ENCODE peak calls at places on chromosome 5, in five cellular contexts. Q is mesenchymal stem cell, Y is IMR-90, L is neuronal stem cell, N is H9. O is an unnamed sample.

GRCh38 chr5:96838483-96839395 is 31.0 kb upstream of the ERAP1 start:
- DNase-seq in Y (no peak), N (no peak), L (no peak), Q (no peak), O (no peak)

GRCh38 chr5:172133359-172134029 is 54.5 kb downstream of the STK10 start:
- DNase-seq in Y (peak), N (no peak), Q (peak), L (no peak), O (peak)

GRCh38 chr5:93299596-93300308 is 281.3 kb downstream of the NR2F1-AS1 start:
- DNase-seq in N (peak), Q (no peak), L (peak), Y (no peak), O (peak)

GRCh38 chr5:127746756-127747155 is 43.6 kb downstream of the CCDC192 start:
- DNase-seq in N (no peak), Y (peak), Q (peak), L (no peak), O (no peak)

GRCh38 chr5:107979272-107979671 is 308.5 kb upstream of the EFNA5 start:
- DNase-seq in L (no peak), N (no peak), Y (peak), Q (peak), O (no peak)

GRCh38 chr5:73333944-73334703 is 114.5 kb downstream of the FOXD1 start:
- DNase-seq in L (no peak), Y (no peak), N (no peak), Q (no peak), O (no peak)

GRCh38 chr5:179819296-179820126 is 1.2 kb upstream of the SQSTM1 start:
- DNase-seq in L (no peak), Q (peak), N (peak), Y (peak), O (peak)

GRCh38 chr5:148962761-148963324 is 100.0 kb downstream of the SH3TC2 start:
- DNase-seq in L (no peak), Q (no peak), N (no peak), Y (no peak), O (no peak)

GRCh38 chr5:178602752-178603151 is 12.6 kb upstream of the COL23A1 start:
- DNase-seq in N (no peak), L (no peak), Q (peak), Y (peak), O (no peak)

GRCh38 chr5:10289353-10289752 is 18.3 kb downstream of the CMBL start:
- DNase-seq in Y (no peak), Q (no peak), N (no peak), L (no peak), O (no peak)

GRCh38 chr5:6804766-6805165 is 91.5 kb downstream of the TENT4A start:
- DNase-seq in N (no peak), Q (no peak), Y (peak), L (no peak), O (peak)

GRCh38 chr5:34534237-34535108 is 121.7 kb upstream of the RAI14 start:
- DNase-seq in L (no peak), N (no peak), Q (peak), Y (peak), O (no peak)

GRCh38 chr5:146588331-146588730 is 72.3 kb upstream of the GPR151 start:
- DNase-seq in Q (peak), Y (no peak), L (no peak), N (no peak), O (no peak)

GRCh38 chr5:163460562-163461176 is at the start of gene HMMR:
- DNase-seq in L (no peak), N (no peak), Y (peak), Q (peak), O (peak)

GRCh38 chr5:107218457-107219193 is 452.1 kb downstream of the EFNA5 start:
- DNase-seq in Y (peak), Q (no peak), L (no peak), N (no peak), O (no peak)

GRCh38 chr5:104914536-104915070 is 1352.0 kb upstream of the NUDT12 start:
- DNase-seq in Q (no peak), L (no peak), Y (no peak), N (no peak), O (no peak)

GRCh38 chr5:402615-403359 is 40.2 kb upstream of the EXOC3 start:
- DNase-seq in N (no peak), Y (peak), L (no peak), Q (no peak), O (no peak)

GRCh38 chr5:148386041-148386440 is 2.3 kb downstream of the FBXO38 start:
- DNase-seq in N (no peak), L (no peak), Q (peak), Y (no peak), O (peak)

GRCh38 chr5:119318256-119318914 is 37.4 kb upstream of the TNFAIP8 start:
- DNase-seq in N (no peak), Q (no peak), L (no peak), Y (no peak), O (no peak)

GRCh38 chr5:116340799-116341198 is 233.8 kb downstream of the SEMA6A start:
- DNase-seq in Q (no peak), N (no peak), Y (no peak), L (no peak), O (no peak)

GRCh38 chr5:141338538-141339306 is at the start of gene PCDHGA2:
- DNase-seq in Y (peak), L (no peak), N (peak), Q (no peak), O (peak)

GRCh38 chr5:170375283-170375682 is 13.9 kb downstream of the KCNMB1 start:
- DNase-seq in N (no peak), Y (no peak), Q (no peak), L (no peak), O (no peak)

GRCh38 chr5:89105836-89106235 is 222.9 kb upstream of the MEF2C start:
- DNase-seq in L (no peak), Q (no peak), Y (no peak), N (no peak), O (peak)

GRCh38 chr5:88034520-88034919 is 234.1 kb downstream of the TMEM161B start:
- DNase-seq in Y (no peak), N (no peak), L (no peak), Q (no peak), O (no peak)

GRCh38 chr5:102801375-102801774 is 46.3 kb downstream of the PAM start:
- DNase-seq in Y (no peak), N (no peak), Q (no peak), L (no peak), O (no peak)

GRCh38 chr5:159032656-159033350 is 66.9 kb downstream of the EBF1 start:
- DNase-seq in Q (no peak), N (no peak), L (no peak), Y (no peak), O (no peak)

GRCh38 chr5:178206166-178207101 is 2.1 kb downstream of the HNRNPAB start:
- DNase-seq in L (no peak), Q (no peak), Y (peak), N (no peak), O (peak)

GRCh38 chr5:26700759-26701384 is 337.5 kb downstream of the CDH9 start:
- DNase-seq in Y (no peak), N (peak), L (peak), Q (peak), O (peak)

GRCh38 chr5:1105350-1106265 is 6.3 kb downstream of the SLC12A7 start:
- DNase-seq in N (no peak), Y (no peak), Q (no peak), L (no peak), O (no peak)

GRCh38 chr5:136053336-136054121 is 24.7 kb downstream of the TGFBI start:
- DNase-seq in Q (peak), Y (peak), L (no peak), N (no peak), O (peak)

GRCh38 chr5:97575322-97575721 is 392.3 kb upstream of the RIOK2 start:
- DNase-seq in N (no peak), Q (no peak), L (no peak), Y (no peak), O (no peak)

GRCh38 chr5:3100921-3101551 is 349.6 kb upstream of the IRX2 start:
- DNase-seq in L (no peak), Q (no peak), Y (no peak), N (peak), O (no peak)
- H2BK5ac ChIP-seq in L (no peak), Q (no peak), Y (no peak), N (no peak), O (no peak)

DNA sequence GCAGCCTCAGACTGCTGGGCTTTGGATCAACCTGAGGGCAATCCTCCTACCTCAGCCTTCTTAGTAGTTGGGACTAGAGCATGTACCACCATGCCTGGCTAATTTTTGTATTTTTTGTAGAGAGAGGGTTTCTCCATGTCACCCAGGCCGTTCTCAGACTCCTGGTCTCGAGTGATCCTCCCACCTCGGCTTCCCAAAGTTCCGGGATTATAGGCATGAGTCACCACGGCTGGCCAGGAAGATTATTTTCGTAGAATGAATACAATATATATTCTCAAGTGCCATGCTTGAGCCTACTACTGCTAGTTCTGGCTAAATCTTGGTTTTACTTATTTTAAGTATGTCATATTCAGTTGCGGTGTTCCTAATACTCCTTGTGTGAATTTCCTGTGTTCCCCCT is 88.2 kb upstream of the CLINT1 start:
- DNase-seq in N (no peak), Y (no peak), Q (no peak), L (no peak), O (peak)
- H2BK5ac ChIP-seq in N (no peak), Y (no peak), Q (no peak), L (no peak), O (peak)

GRCh38 chr5:53386341-53386740 is 94.1 kb upstream of the FST start:
- DNase-seq in Y (no peak), N (no peak), Q (no peak), L (no peak), O (no peak)
- H2BK5ac ChIP-seq in Y (no peak), N (no peak), Q (no peak), L (no peak), O (no peak)

DNA sequence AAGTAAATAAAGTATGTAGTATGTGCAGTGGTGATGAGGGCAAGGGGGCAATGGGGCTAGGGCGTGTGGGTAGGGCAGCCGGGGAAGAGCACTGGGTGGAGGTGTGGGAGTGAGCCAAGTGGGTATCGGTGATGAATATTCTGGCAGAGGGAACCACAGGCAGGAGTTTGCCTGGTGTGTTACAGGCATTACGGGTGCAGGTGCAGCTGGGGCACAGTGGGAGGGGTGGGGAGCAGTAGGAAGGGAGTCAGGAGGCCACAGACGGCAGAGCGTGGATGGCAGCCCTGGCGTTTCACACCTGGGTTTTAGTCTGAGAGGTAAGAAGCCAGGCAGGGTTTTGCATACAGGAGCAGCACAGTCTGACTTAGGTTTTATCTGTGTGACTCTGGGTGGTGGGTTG is 35.4 kb downstream of the SFXN1 start:
- DNase-seq in Y (no peak), N (no peak), Q (no peak), L (no peak), O (no peak)
- H2BK5ac ChIP-seq in Y (no peak), N (no peak), Q (no peak), L (no peak), O (no peak)

DNA sequence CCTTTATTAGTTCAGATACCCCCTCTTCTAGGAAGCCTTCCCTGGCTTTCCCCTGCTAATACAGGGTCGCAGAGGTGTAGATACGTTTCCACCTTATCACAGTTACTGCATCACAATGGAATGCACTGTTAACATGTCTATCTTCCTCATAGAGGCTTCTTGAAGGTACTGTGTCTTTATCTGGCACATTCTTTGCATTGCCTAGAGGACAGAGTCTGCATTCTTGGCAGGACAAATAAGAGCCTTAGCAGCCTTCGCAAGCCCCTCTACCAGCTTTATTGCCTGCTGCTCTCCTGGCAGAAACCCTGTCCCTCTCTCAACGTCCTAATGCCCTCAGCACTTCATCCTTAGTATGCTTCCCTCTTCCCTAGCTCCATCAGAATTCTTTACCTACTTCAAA is 31.6 kb downstream of the SLC1A3 start:
- DNase-seq in Q (no peak), L (no peak), Y (no peak), N (no peak), O (peak)
- H2BK5ac ChIP-seq in Q (no peak), L (no peak), Y (no peak), N (no peak), O (no peak)

DNA sequence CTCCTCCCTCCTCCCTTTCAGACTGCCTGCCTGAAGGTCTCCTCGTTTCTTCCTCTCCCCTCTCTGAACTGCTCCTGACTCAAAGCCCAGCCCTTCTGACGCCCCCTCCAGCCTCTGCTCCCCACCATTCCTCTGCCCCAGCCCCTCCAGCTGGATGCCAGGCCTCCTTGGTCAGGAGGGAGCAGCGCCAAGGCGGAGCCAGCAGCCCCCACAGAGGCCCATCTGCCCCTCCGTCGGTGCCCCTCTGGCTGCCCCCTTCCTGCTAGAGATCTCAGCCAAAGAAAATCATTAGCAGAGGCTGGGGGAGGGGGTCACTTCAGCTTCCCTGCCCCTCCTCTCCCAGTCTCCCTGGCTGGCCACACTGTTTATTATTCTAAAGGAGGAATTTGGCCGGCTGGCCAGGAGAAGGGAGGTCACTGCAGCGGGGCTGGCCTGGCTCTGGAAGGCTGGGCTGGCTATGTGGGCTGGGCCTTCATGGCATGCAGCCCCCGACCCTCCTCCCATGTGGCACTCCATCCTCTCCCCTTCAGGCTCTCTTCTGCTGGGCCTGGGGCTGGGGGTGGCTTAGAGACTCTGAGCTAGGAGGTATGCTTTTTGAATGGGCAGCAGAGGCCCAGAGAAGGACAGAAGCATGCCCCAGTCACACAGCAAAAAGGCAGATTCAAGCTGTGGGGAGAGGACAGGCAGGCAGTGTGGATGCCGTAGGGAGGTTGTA is 16.9 kb downstream of the PDGFRB start:
- DNase-seq in Y (peak), L (peak), Q (peak), N (peak), O (peak)
- H2BK5ac ChIP-seq in Y (peak), L (peak), Q (peak), N (no peak), O (peak)

DNA sequence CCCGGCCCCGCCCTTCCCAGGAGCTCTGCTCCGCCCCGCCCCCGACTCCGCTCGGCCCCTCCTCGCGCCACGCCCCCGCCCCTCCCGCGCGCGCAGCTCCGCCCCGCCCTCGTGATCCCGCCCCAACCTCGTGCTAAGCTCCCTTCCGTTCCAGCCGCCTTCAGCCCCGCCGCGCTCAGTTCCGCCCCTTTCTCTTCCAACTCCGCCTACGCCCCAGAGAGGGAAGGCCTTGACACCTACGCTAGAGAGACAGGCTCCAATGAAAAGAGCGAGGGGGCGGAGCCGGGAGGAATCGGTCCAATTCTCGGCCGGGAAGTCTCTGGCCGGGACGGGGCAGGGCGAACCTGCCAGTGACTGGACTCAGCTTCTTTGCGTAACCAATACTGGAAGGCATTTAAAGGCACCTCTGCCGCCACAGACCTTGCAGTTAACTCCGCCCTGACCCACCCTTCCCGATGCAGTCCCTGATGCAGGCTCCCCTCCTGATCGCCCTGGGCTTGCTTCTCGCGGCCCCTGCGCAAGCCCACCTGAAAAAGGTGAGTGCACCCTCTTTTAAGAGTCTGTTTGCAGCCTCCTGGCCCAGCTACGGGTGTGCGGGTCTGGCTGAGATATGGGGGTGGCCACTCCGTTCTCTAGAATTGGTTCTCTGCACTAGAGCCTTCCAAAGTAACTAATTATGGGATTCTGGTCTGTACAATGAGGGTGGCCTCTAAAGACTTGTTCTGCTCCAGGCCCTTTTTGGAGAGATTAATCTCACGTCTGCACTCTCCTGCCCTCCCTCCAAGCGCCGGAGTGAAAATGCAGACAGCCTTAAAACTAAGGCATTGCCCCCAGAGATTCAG is at the start of gene GM2A:
- DNase-seq in Q (peak), N (peak), Y (peak), L (peak), O (peak)
- H2BK5ac ChIP-seq in Q (no peak), N (no peak), Y (peak), L (no peak), O (peak)

GRCh38 chr5:124438390-124439380 is 307.8 kb downstream of the ZNF608 start:
- DNase-seq in N (peak), Q (no peak), Y (no peak), L (no peak), O (peak)

GRCh38 chr5:124436294-124436693 is 310.1 kb downstream of the ZNF608 start:
- DNase-seq in L (no peak), Q (peak), N (no peak), Y (peak), O (no peak)

DNA sequence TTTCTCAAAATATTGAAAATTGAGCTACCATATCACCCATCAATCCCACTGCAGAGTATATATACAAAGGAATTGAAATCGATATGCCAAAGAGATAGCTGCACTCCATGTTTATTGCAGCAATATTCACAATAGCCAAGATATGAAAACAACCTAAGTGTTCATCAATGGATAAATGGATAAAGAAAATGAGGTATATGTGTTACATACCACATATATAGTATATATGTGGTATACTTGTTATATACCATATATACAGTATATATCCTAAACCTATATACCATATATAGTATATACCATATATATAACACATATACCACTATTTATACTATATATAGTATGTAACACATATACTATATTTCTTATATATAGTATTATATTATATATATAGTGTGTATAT is 313.3 kb downstream of the ZNF608 start:
- DNase-seq in Y (no peak), L (no peak), Q (no peak), N (no peak), O (no peak)
- H2BK5ac ChIP-seq in Y (no peak), L (no peak), Q (no peak), N (no peak), O (no peak)